ENCODE peak calls at places on chromosomes 12 and 14, in ten cellular contexts. G is retinal pigment epithelial cell; O is tibial nerve; W is HT-29; I is activated CD4-positive, alpha-beta T cell treated with anti-CD3 and anti-CD28 coated beads, Interleukin-2, amount 10 ng/mL, durations not matched to agents 7 days and 5 days; Z is activated CD4-positive, alpha-beta memory T cell treated with anti-CD3 and anti-CD28 coated beads, Interleukin-2, amount 10 ng/mL, durations not matched to agents 7 days and 5 days; Y is activated naive CD8-positive, alpha-beta T cell treated with anti-CD3 and anti-CD28 coated beads, Interleukin-2, amount 50 U/mL, for 16 hours; B is cardiac muscle cell; K is EH; V is NCI-H1092 treated with DMSO at 0.1 percent for 48 hours. D is an unnamed sample.

GRCh38 chr14:77036484-77037337 is 8.2 kb upstream of the IRF2BPL start:
- DNase-seq in G (no peak), W (no peak), Z (no peak), B (no peak), V (peak; percentile 73), I (no peak), O (no peak), Y (no peak), K (no peak), D (no peak)

GRCh38 chr12:49897276-49897675 is 6.4 kb downstream of the FAIM2 start:
- DNase-seq in K (peak; percentile 9), G (no peak), Y (no peak), B (no peak), V (no peak), W (no peak), I (no peak), Z (no peak), O (no peak), D (no peak)

GRCh38 chr14:89534896-89535615 is 118.0 kb upstream of the FOXN3 start:
- DNase-seq in I (no peak), K (peak; percentile 71), Y (no peak), O (no peak), G (no peak), B (no peak), Z (no peak), V (no peak), W (no peak), D (no peak)

GRCh38 chr12:115349711-115350110 is 665.7 kb upstream of the TBX3 start:
- DNase-seq in Y (no peak), G (no peak), V (no peak), B (no peak), O (no peak), W (no peak), Z (no peak), I (no peak), K (no peak), D (no peak)

GRCh38 chr14:35534130-35534883 is at the start of gene INSM2:
- DNase-seq in I (peak; percentile 7), G (no peak), O (no peak), Y (no peak), K (peak; percentile 41), V (peak; percentile 29), Z (no peak), W (no peak), B (no peak), D (peak; percentile 9)

GRCh38 chr12:124403273-124403672 is 108.4 kb downstream of the RFLNA start:
- DNase-seq in K (no peak), I (no peak), Y (no peak), O (peak; percentile 53), G (no peak), W (no peak), V (no peak), Z (no peak), B (no peak), D (no peak)

GRCh38 chr12:49345048-49345839 is 1.4 kb upstream of the DNAJC22 start:
- DNase-seq in W (no peak), Y (no peak), G (no peak), O (no peak), K (peak; percentile 32), V (peak; percentile 63), Z (no peak), I (no peak), B (peak; percentile 62), D (peak; percentile 37)

GRCh38 chr12:47903151-47903611 is 1.6 kb downstream of the VDR start:
- DNase-seq in B (peak; percentile 58), Y (no peak), Z (no peak), K (peak; percentile 76), V (no peak), G (no peak), W (peak; percentile 53), O (no peak), I (no peak), D (no peak)

GRCh38 chr14:98321838-98322237 is 950.2 kb downstream of the BCL11B start:
- DNase-seq in V (no peak), G (no peak), O (no peak), K (no peak), Y (no peak), B (no peak), Z (no peak), I (no peak), W (no peak), D (no peak)

GRCh38 chr12:16165506-16165905 is 112.0 kb downstream of the SLC15A5 start:
- DNase-seq in W (peak; percentile 59), Z (no peak), Y (no peak), V (peak; percentile 72), O (peak; percentile 13), G (no peak), K (peak; percentile 57), I (no peak), B (peak; percentile 55), D (no peak)

GRCh38 chr12:68239309-68239708 is 13.7 kb upstream of the IL26 start:
- DNase-seq in K (no peak), Z (no peak), V (no peak), G (no peak), Y (no peak), B (no peak), O (no peak), W (no peak), I (no peak), D (no peak)

GRCh38 chr14:92687681-92688433 is 60.6 kb downstream of the LGMN start:
- DNase-seq in B (peak; percentile 61), G (no peak), I (no peak), Z (no peak), K (no peak), O (no peak), Y (no peak), W (no peak), V (peak; percentile 65), D (no peak)

GRCh38 chr14:102317564-102318248 is 1.8 kb upstream of the ZNF839 start:
- DNase-seq in Y (no peak), W (peak; percentile 60), I (peak; percentile 44), V (peak; percentile 43), Z (peak; percentile 59), B (peak; percentile 50), K (peak; percentile 74), O (no peak), G (no peak), D (no peak)

GRCh38 chr12:116066381-116067230 is 210.9 kb downstream of the MED13L start:
- DNase-seq in Z (peak; percentile 61), V (no peak), O (no peak), G (no peak), I (peak; percentile 65), B (peak; percentile 67), Y (no peak), K (peak; percentile 56), W (peak; percentile 59), D (peak; percentile 59)

GRCh38 chr14:60862283-60862682 is 118.6 kb downstream of the TRMT5 start:
- DNase-seq in B (peak; percentile 65), O (peak; percentile 26), G (peak; percentile 79), W (peak; percentile 83), K (peak; percentile 21), Y (no peak), V (peak; percentile 25), Z (no peak), I (no peak), D (no peak)

GRCh38 chr12:109735825-109736551 is 22.4 kb downstream of the FAM222A start:
- DNase-seq in K (no peak), B (no peak), O (peak; percentile 0), I (no peak), G (no peak), W (no peak), V (no peak), Y (no peak), Z (no peak), D (peak; percentile 1)

GRCh38 chr14:52351191-52351560 is 37.1 kb downstream of the PTGER2 start:
- DNase-seq in O (no peak), K (peak; percentile 73), V (no peak), Y (no peak), W (no peak), B (peak; percentile 23), G (no peak), I (no peak), Z (no peak), D (no peak)

GRCh38 chr12:122886851-122887816 is 8.8 kb downstream of the VPS37B start:
- DNase-seq in V (no peak), Y (no peak), K (peak; percentile 57), W (peak; percentile 85), Z (peak; percentile 62), O (no peak), G (peak; percentile 76), I (peak; percentile 55), B (no peak), D (peak; percentile 68)

GRCh38 chr14:101591121-101591520 is 29.8 kb downstream of the DIO3 start:
- DNase-seq in B (no peak), W (no peak), Z (no peak), V (no peak), O (no peak), I (no peak), Y (no peak), G (no peak), K (no peak), D (no peak)

GRCh38 chr14:67077914-67078313 is 111.3 kb upstream of the GARIN2 start:
- DNase-seq in K (no peak), V (no peak), G (no peak), B (no peak), I (no peak), Z (no peak), Y (no peak), W (no peak), O (no peak), D (no peak)

GRCh38 chr12:53071591-53072551 is 7.3 kb downstream of the SPRYD3 start:
- DNase-seq in Z (no peak), W (no peak), Y (no peak), G (no peak), I (no peak), V (peak; percentile 54), K (peak; percentile 82), B (peak; percentile 70), O (peak; percentile 83), D (no peak)

GRCh38 chr12:58750484-58750883 is 169.8 kb downstream of the LRIG3 start:
- DNase-seq in G (no peak), I (no peak), K (peak; percentile 97), W (no peak), V (no peak), Z (no peak), O (no peak), Y (no peak), B (no peak), D (no peak)

GRCh38 chr12:117968084-117968789 is 553 bp downstream of the KSR2 start:
- DNase-seq in W (no peak), O (no peak), G (no peak), I (no peak), Z (no peak), K (no peak), B (no peak), V (peak; percentile 12), Y (no peak), D (no peak)

GRCh38 chr14:94770251-94770749 is 387 bp upstream of the GSC start:
- DNase-seq in W (no peak), G (no peak), K (no peak), Y (no peak), B (no peak), V (no peak), O (no peak), Z (no peak), I (no peak), D (no peak)

GRCh38 chr12:95590775-95591174 is 39.5 kb upstream of the USP44 start:
- DNase-seq in Z (no peak), B (no peak), O (no peak), Y (no peak), V (peak; percentile 29), G (no peak), I (no peak), K (no peak), W (no peak), D (no peak)

GRCh38 chr12:106897082-106897481 is 58.6 kb upstream of the TMEM263 start:
- DNase-seq in Y (no peak), O (no peak), G (no peak), I (no peak), V (peak; percentile 21), Z (no peak), B (no peak), K (peak; percentile 26), W (peak; percentile 20), D (no peak)

GRCh38 chr12:95877622-95878021 is 18.9 kb downstream of the SNRPF start:
- DNase-seq in I (no peak), K (peak; percentile 59), B (no peak), V (no peak), O (no peak), Y (no peak), W (no peak), Z (no peak), G (no peak), D (no peak)

GRCh38 chr12:512933-513332 is 53.2 kb downstream of the B4GALNT3 start:
- DNase-seq in Z (no peak), B (no peak), Y (no peak), G (no peak), I (no peak), V (no peak), W (no peak), K (no peak), O (no peak), D (no peak)

D was measured in stimulated activated naive CD8-positive, alpha-beta T cell treated with anti-CD3 and anti-CD28 coated beads, Interleukin-15, Interleukin-2, amounts not matched to agents 100 U/mL and 50 U/mL, for 24 hours.